ENCODE peak calls at places on chromosomes 3 and 15, in six cellular contexts. X is Kasumi-1, R is nucleus accumbens, H is A549, Y is NCI-H2081 treated with DMSO at 0.1 percent for 48 hours, D is H7. G is an unnamed sample.

GRCh38 chr15:79408041-79408440 is 24.1 kb upstream of the MINAR1 start:
- DNase-seq in D (no peak), R (no peak), H (no peak), X (no peak), Y (no peak), G (no peak)

GRCh38 chr3:157754415-157754814 is 251.2 kb upstream of the VEPH1 start:
- DNase-seq in X (no peak), D (no peak), H (no peak), Y (no peak), R (no peak), G (no peak)

GRCh38 chr3:87358066-87358465 is 81.7 kb upstream of the POU1F1 start:
- DNase-seq in D (no peak), H (no peak), X (no peak), Y (no peak), R (no peak), G (no peak)

GRCh38 chr3:141063831-141064230 is 12.7 kb downstream of the SPSB4 start:
- DNase-seq in D (peak; percentile 26), R (no peak), X (peak; percentile 89), H (no peak), Y (no peak), G (no peak)

GRCh38 chr3:43699864-43700263 is 9.1 kb downstream of the ABHD5 start:
- DNase-seq in X (peak; percentile 31), Y (no peak), R (no peak), D (peak; percentile 38), H (peak; percentile 46), G (no peak)

GRCh38 chr3:3701949-3702348 is 97.3 kb upstream of the LRRN1 start:
- DNase-seq in R (no peak), Y (no peak), H (no peak), D (no peak), X (no peak), G (no peak)

GRCh38 chr3:170709046-170709445 is 123.2 kb upstream of the SLC7A14 start:
- DNase-seq in Y (no peak), D (no peak), R (no peak), H (no peak), X (no peak), G (no peak)

GRCh38 chr15:39153058-39153457 is 427.8 kb upstream of the THBS1 start:
- DNase-seq in R (no peak), D (no peak), Y (no peak), H (no peak), X (no peak), G (no peak)

GRCh38 chr15:33874156-33874555 is 94.1 kb upstream of the CHRM5 start:
- DNase-seq in H (no peak), D (no peak), X (no peak), Y (no peak), R (no peak), G (no peak)

GRCh38 chr15:41930221-41930866 is 36.5 kb upstream of the SPTBN5 start:
- DNase-seq in H (peak; percentile 92), X (no peak), R (no peak), Y (no peak), D (no peak), G (no peak)

GRCh38 chr15:88083828-88084760 is 172.4 kb downstream of the NTRK3 start:
- DNase-seq in Y (no peak), H (no peak), D (no peak), X (no peak), R (no peak), G (no peak)

GRCh38 chr3:9930804-9931418 is 2.7 kb upstream of the CRELD1 start:
- DNase-seq in R (no peak), D (no peak), H (no peak), X (peak; percentile 31), Y (no peak), G (no peak)

GRCh38 chr3:72163809-72164634 is 379.1 kb upstream of the PROK2 start:
- DNase-seq in X (no peak), R (no peak), H (no peak), Y (no peak), D (no peak), G (no peak)

GRCh38 chr3:45226206-45226915 is at the start of gene TMEM158:
- DNase-seq in D (peak; percentile 99), X (no peak), R (peak; percentile 73), H (peak; percentile 45), Y (no peak), G (no peak)

GRCh38 chr15:67165653-67166260 is 88.7 kb downstream of the AAGAB start:
- DNase-seq in H (no peak), Y (no peak), R (peak; percentile 38), X (no peak), D (peak; percentile 77), G (no peak)

GRCh38 chr3:112027839-112028238 is 6.7 kb upstream of the TMPRSS7 start:
- DNase-seq in D (no peak), Y (no peak), X (no peak), H (no peak), R (no peak), G (peak; percentile 94)

GRCh38 chr3:177615015-177615414 is 417.7 kb upstream of the TBL1XR1 start:
- DNase-seq in H (peak; percentile 81), Y (peak; percentile 90), X (peak; percentile 83), D (no peak), R (no peak), G (no peak)

G was measured in NCI-H524.